ENCODE peak calls at places on chromosome 21, in five cellular contexts. One of them, this sample, is unnamed.

GRCh38 chr21:37878946-37879660 is 37.2 kb downstream of the KCNJ6 start:
- DNase-seq in neural progenitor cell: no peak
- DNase-seq in left lung: no peak
- DNase-seq in bronchial epithelial cell: peak
- DNase-seq in heart left ventricle: no peak
- DNase-seq in this sample: no peak

GRCh38 chr21:38743772-38744529 is 61.8 kb upstream of the ETS2 start:
- DNase-seq in left lung: no peak
- DNase-seq in bronchial epithelial cell: no peak
- DNase-seq in neural progenitor cell: no peak
- DNase-seq in heart left ventricle: peak
- DNase-seq in this sample: no peak

GRCh38 chr21:21268061-21268471 is 269.9 kb downstream of the NCAM2 start:
- DNase-seq in left lung: no peak
- DNase-seq in heart left ventricle: no peak
- DNase-seq in bronchial epithelial cell: no peak
- DNase-seq in neural progenitor cell: no peak
- DNase-seq in this sample: no peak

GRCh38 chr21:29187939-29188338 is 57.5 kb downstream of the MAP3K7CL start:
- DNase-seq in left lung: no peak
- DNase-seq in neural progenitor cell: no peak
- DNase-seq in bronchial epithelial cell: peak
- DNase-seq in heart left ventricle: no peak
- DNase-seq in this sample: no peak

GRCh38 chr21:22200378-22201092 is 1202.3 kb downstream of the NCAM2 start:
- DNase-seq in neural progenitor cell: no peak
- DNase-seq in heart left ventricle: no peak
- DNase-seq in bronchial epithelial cell: peak
- DNase-seq in left lung: no peak
- DNase-seq in this sample: no peak

GRCh38 chr21:37380349-37381323 is 14.1 kb downstream of the DYRK1A start:
- DNase-seq in heart left ventricle: peak
- DNase-seq in left lung: no peak
- DNase-seq in bronchial epithelial cell: peak
- DNase-seq in neural progenitor cell: peak
- DNase-seq in this sample: no peak

GRCh38 chr21:45539796-45540600 is 2.2 kb downstream of the SLC19A1 start:
- DNase-seq in left lung: peak
- DNase-seq in heart left ventricle: peak
- DNase-seq in bronchial epithelial cell: no peak
- DNase-seq in neural progenitor cell: no peak
- DNase-seq in this sample: no peak

GRCh38 chr21:14620152-14620551 is 74.0 kb upstream of the SAMSN1 start:
- DNase-seq in heart left ventricle: no peak
- DNase-seq in bronchial epithelial cell: no peak
- DNase-seq in neural progenitor cell: no peak
- DNase-seq in left lung: no peak
- DNase-seq in this sample: no peak

GRCh38 chr21:28832013-28832714 is 160.5 kb downstream of the LTN1 start:
- DNase-seq in left lung: no peak
- DNase-seq in heart left ventricle: no peak
- DNase-seq in neural progenitor cell: no peak
- DNase-seq in bronchial epithelial cell: peak
- DNase-seq in this sample: no peak

GRCh38 chr21:16571594-16571993 is 841.8 kb downstream of the USP25 start:
- DNase-seq in neural progenitor cell: no peak
- DNase-seq in bronchial epithelial cell: peak
- DNase-seq in heart left ventricle: no peak
- DNase-seq in left lung: no peak
- DNase-seq in this sample: no peak

GRCh38 chr21:27779604-27780003 is 812.7 kb upstream of the ADAMTS5 start:
- DNase-seq in neural progenitor cell: no peak
- DNase-seq in left lung: no peak
- DNase-seq in heart left ventricle: no peak
- DNase-seq in bronchial epithelial cell: no peak
- DNase-seq in this sample: no peak

GRCh38 chr21:46150491-46151121 is 4.8 kb downstream of the FTCD start:
- DNase-seq in heart left ventricle: peak
- DNase-seq in left lung: peak
- DNase-seq in bronchial epithelial cell: no peak
- DNase-seq in neural progenitor cell: no peak
- DNase-seq in this sample: no peak

GRCh38 chr21:26506951-26507350 is 66.1 kb downstream of the CYYR1 start:
- DNase-seq in heart left ventricle: no peak
- DNase-seq in bronchial epithelial cell: peak
- DNase-seq in neural progenitor cell: no peak
- DNase-seq in left lung: no peak
- DNase-seq in this sample: no peak

GRCh38 chr21:46613391-46613790 is 8.5 kb upstream of the S100B start:
- DNase-seq in neural progenitor cell: no peak
- DNase-seq in left lung: no peak
- DNase-seq in bronchial epithelial cell: peak
- DNase-seq in heart left ventricle: no peak
- DNase-seq in this sample: no peak

GRCh38 chr21:27885296-27885711 is 918.4 kb upstream of the ADAMTS5 start:
- DNase-seq in bronchial epithelial cell: no peak
- DNase-seq in left lung: peak
- DNase-seq in neural progenitor cell: no peak
- DNase-seq in heart left ventricle: no peak
- DNase-seq in this sample: no peak

GRCh38 chr21:39313042-39313456 is 383 bp downstream of the BRWD1 start:
- DNase-seq in heart left ventricle: peak
- DNase-seq in bronchial epithelial cell: no peak
- DNase-seq in left lung: peak
- DNase-seq in neural progenitor cell: peak
- DNase-seq in this sample: peak

GRCh38 chr21:15682182-15682895 is 47.4 kb upstream of the USP25 start:
- DNase-seq in left lung: no peak
- DNase-seq in bronchial epithelial cell: peak
- DNase-seq in neural progenitor cell: no peak
- DNase-seq in heart left ventricle: no peak
- DNase-seq in this sample: no peak

GRCh38 chr21:46540087-46540710 is 64.7 kb downstream of the S100B start:
- DNase-seq in neural progenitor cell: no peak
- DNase-seq in bronchial epithelial cell: no peak
- DNase-seq in left lung: no peak
- DNase-seq in heart left ventricle: no peak
- DNase-seq in this sample: no peak

GRCh38 chr21:26946744-26947446 is 20.0 kb downstream of the ADAMTS5 start:
- DNase-seq in bronchial epithelial cell: no peak
- DNase-seq in heart left ventricle: no peak
- DNase-seq in neural progenitor cell: no peak
- DNase-seq in left lung: no peak
- DNase-seq in this sample: no peak

GRCh38 chr21:39082656-39083376 is 100.4 kb downstream of the PSMG1 start:
- DNase-seq in neural progenitor cell: peak
- DNase-seq in left lung: no peak
- DNase-seq in heart left ventricle: no peak
- DNase-seq in bronchial epithelial cell: peak
- DNase-seq in this sample: no peak

GRCh38 chr21:28871388-28872015 is 121.2 kb downstream of the LTN1 start:
- DNase-seq in bronchial epithelial cell: no peak
- DNase-seq in neural progenitor cell: no peak
- DNase-seq in heart left ventricle: no peak
- DNase-seq in left lung: no peak
- DNase-seq in this sample: no peak

GRCh38 chr21:46295996-46296752 is 10.0 kb downstream of the YBEY start:
- DNase-seq in heart left ventricle: peak
- DNase-seq in left lung: peak
- DNase-seq in bronchial epithelial cell: no peak
- DNase-seq in neural progenitor cell: no peak
- DNase-seq in this sample: peak

GRCh38 chr21:46078322-46078981 is 19.5 kb upstream of the COL6A2 start:
- DNase-seq in bronchial epithelial cell: no peak
- DNase-seq in heart left ventricle: no peak
- DNase-seq in neural progenitor cell: no peak
- DNase-seq in left lung: peak
- DNase-seq in this sample: no peak

GRCh38 chr21:46665566-46665965 is 30.1 kb downstream of the PRMT2 start:
- DNase-seq in heart left ventricle: no peak
- DNase-seq in neural progenitor cell: no peak
- DNase-seq in bronchial epithelial cell: no peak
- DNase-seq in left lung: no peak
- DNase-seq in this sample: no peak

GRCh38 chr21:25938673-25939395 is 204.1 kb downstream of the GABPA start:
- DNase-seq in heart left ventricle: no peak
- DNase-seq in left lung: no peak
- DNase-seq in bronchial epithelial cell: peak
- DNase-seq in neural progenitor cell: no peak
- DNase-seq in this sample: no peak

GRCh38 chr21:45525910-45526306 is 16.3 kb downstream of the SLC19A1 start:
- DNase-seq in heart left ventricle: no peak
- DNase-seq in bronchial epithelial cell: no peak
- DNase-seq in left lung: peak
- DNase-seq in neural progenitor cell: no peak
- DNase-seq in this sample: no peak

GRCh38 chr21:25994758-25995163 is 175.8 kb downstream of the APP start:
- DNase-seq in bronchial epithelial cell: no peak
- DNase-seq in left lung: no peak
- DNase-seq in neural progenitor cell: no peak
- DNase-seq in heart left ventricle: no peak
- DNase-seq in this sample: no peak

GRCh38 chr21:22791986-22792560 is 1793.9 kb downstream of the NCAM2 start:
- DNase-seq in neural progenitor cell: peak
- DNase-seq in left lung: no peak
- DNase-seq in heart left ventricle: no peak
- DNase-seq in bronchial epithelial cell: peak
- DNase-seq in this sample: peak

GRCh38 chr21:43333301-43334062 is 93.4 kb downstream of the SIK1 start:
- DNase-seq in neural progenitor cell: peak
- DNase-seq in heart left ventricle: peak
- DNase-seq in left lung: peak
- DNase-seq in bronchial epithelial cell: peak
- DNase-seq in this sample: no peak

GRCh38 chr21:38310619-38311018 is 53.8 kb downstream of the KCNJ15 start:
- DNase-seq in bronchial epithelial cell: peak
- DNase-seq in neural progenitor cell: no peak
- DNase-seq in left lung: no peak
- DNase-seq in heart left ventricle: no peak
- DNase-seq in this sample: no peak

GRCh38 chr21:46048926-46049889 is 48.7 kb upstream of the COL6A2 start:
- DNase-seq in bronchial epithelial cell: no peak
- DNase-seq in neural progenitor cell: no peak
- DNase-seq in left lung: peak
- DNase-seq in heart left ventricle: peak
- DNase-seq in this sample: no peak

GRCh38 chr21:26167593-26167992 is 3.0 kb downstream of the APP start:
- DNase-seq in left lung: no peak
- DNase-seq in bronchial epithelial cell: no peak
- DNase-seq in neural progenitor cell: peak
- DNase-seq in heart left ventricle: no peak
- DNase-seq in this sample: no peak

GRCh38 chr21:31721381-31721780 is 10.5 kb downstream of the SCAF4 start:
- DNase-seq in neural progenitor cell: no peak
- DNase-seq in heart left ventricle: no peak
- DNase-seq in left lung: no peak
- DNase-seq in bronchial epithelial cell: no peak
- DNase-seq in this sample: no peak
- TF ChIP-seq CTCF in neural progenitor cell: no peak
- TF ChIP-seq CTCF in heart left ventricle: no peak
- TF ChIP-seq CTCF in left lung: no peak
- TF ChIP-seq CTCF in bronchial epithelial cell: no peak
- TF ChIP-seq CTCF in this sample: no peak

DNA sequence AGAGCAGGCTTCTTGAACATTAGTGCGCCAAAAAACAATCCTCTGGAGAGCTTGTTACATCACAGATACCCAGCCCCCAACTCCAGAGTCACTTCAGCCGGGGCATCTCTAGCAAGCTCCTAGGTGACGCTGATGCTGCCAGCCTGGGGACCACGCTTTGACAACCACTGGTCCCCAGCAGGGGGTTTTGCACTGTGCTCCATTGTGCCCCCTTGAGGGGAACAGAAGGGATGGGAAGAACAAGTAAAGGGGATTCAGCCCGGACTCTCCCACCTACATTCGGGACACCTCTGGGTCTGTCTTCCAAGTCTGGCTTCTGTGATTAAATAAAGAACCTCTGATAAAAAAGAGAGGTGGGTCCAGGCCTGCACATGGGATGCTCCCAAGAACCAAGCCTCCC is 60.4 kb downstream of the ATP5PO start:
- DNase-seq in heart left ventricle: no peak
- DNase-seq in neural progenitor cell: no peak
- DNase-seq in bronchial epithelial cell: no peak
- DNase-seq in left lung: no peak
- DNase-seq in this sample: no peak
- TF ChIP-seq CTCF in heart left ventricle: no peak
- TF ChIP-seq CTCF in neural progenitor cell: no peak
- TF ChIP-seq CTCF in bronchial epithelial cell: no peak
- TF ChIP-seq CTCF in left lung: no peak
- TF ChIP-seq CTCF in this sample: peak

DNA sequence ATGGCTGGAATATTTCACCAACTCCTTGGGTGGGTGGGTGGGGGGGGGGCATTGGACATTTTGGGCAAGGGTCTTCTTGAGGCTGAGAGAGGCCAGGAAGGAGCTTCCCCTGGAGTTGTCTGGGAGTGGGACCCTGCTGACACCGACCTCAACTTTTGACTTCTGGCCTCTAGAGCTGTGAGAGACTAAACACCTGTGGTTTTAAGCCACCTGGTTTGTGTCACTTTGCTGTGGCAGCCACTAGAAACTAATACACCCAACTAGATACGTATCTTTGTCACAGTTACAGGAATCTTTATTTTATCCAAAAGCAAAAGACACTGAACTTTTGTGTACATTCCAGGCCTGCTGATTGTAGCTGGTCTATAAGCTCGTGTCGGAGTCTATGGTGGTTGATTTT is 9.9 kb upstream of the RIPK4 start:
- DNase-seq in neural progenitor cell: no peak
- DNase-seq in bronchial epithelial cell: no peak
- DNase-seq in left lung: no peak
- DNase-seq in heart left ventricle: no peak
- DNase-seq in this sample: no peak
- TF ChIP-seq CTCF in neural progenitor cell: no peak
- TF ChIP-seq CTCF in bronchial epithelial cell: no peak
- TF ChIP-seq CTCF in left lung: no peak
- TF ChIP-seq CTCF in heart left ventricle: no peak
- TF ChIP-seq CTCF in this sample: no peak

GRCh38 chr21:36260030-36260787 is 59.8 kb upstream of the MORC3 start:
- DNase-seq in heart left ventricle: no peak
- DNase-seq in bronchial epithelial cell: peak
- DNase-seq in neural progenitor cell: peak
- DNase-seq in left lung: no peak
- DNase-seq in this sample: peak
- TF ChIP-seq CTCF in heart left ventricle: peak
- TF ChIP-seq CTCF in bronchial epithelial cell: peak
- TF ChIP-seq CTCF in neural progenitor cell: peak
- TF ChIP-seq CTCF in left lung: peak
- TF ChIP-seq CTCF in this sample: peak